ENCODE peak calls at places on chromosomes 2 and 18, in five cellular contexts. M, G, E, B and T are unnamed samples.
A peak's percentile ranks its signal among the peaks of the same experiment; 100 is the strongest.

GRCh38 chr2:3176869-3177255 is 200.8 kb downstream of the EIPR1 start:
- DNase-seq in M (no peak), G (no peak), E (no peak), B (no peak), T (no peak)

GRCh38 chr18:48892146-48892855 is 58.5 kb downstream of the SMAD7 start:
- DNase-seq in M (no peak), G (no peak), E (no peak), B (peak; percentile 62), T (no peak)

GRCh38 chr18:6605115-6605869 is 124.2 kb upstream of the ARHGAP28 start:
- DNase-seq in M (no peak), G (no peak), E (no peak), B (no peak), T (no peak)

GRCh38 chr2:59967691-59968090 is 585.8 kb downstream of the BCL11A start:
- DNase-seq in M (no peak), G (no peak), E (no peak), B (no peak), T (no peak)

GRCh38 chr2:37324536-37324785 is 172 bp downstream of the PRKD3 start:
- DNase-seq in M (no peak), G (no peak), E (no peak), B (no peak), T (no peak)

GRCh38 chr2:210553371-210553770 is 3.0 kb upstream of the CPS1 start:
- DNase-seq in M (no peak), G (peak; percentile 26), E (no peak), B (no peak), T (no peak)

GRCh38 chr2:100976061-100976460 is 26.0 kb upstream of the RPL31 start:
- DNase-seq in M (no peak), G (no peak), E (no peak), B (no peak), T (no peak)

GRCh38 chr2:225660262-225661091 is 261.0 kb downstream of the NYAP2 start:
- DNase-seq in M (peak; percentile 43), G (peak; percentile 23), E (peak; percentile 31), B (peak; percentile 81), T (peak; percentile 40)

GRCh38 chr2:230230087-230230486 is 4.6 kb downstream of the SP140 start:
- DNase-seq in M (no peak), G (peak; percentile 93), E (no peak), B (no peak), T (no peak)

GRCh38 chr2:190881074-190881479 is 456 bp downstream of the GLS start:
- DNase-seq in M (no peak), G (no peak), E (no peak), B (no peak), T (no peak)

GRCh38 chr2:236959036-236959435 is 126.7 kb upstream of the COPS8 start:
- DNase-seq in M (no peak), G (no peak), E (no peak), B (peak; percentile 31), T (no peak)

GRCh38 chr2:881204-881918 is 69.3 kb upstream of the SNTG2 start:
- DNase-seq in M (no peak), G (no peak), E (no peak), B (peak; percentile 45), T (no peak)

GRCh38 chr2:67917332-67918054 is 145.3 kb downstream of the C1D start:
- DNase-seq in M (no peak), G (peak; percentile 75), E (no peak), B (no peak), T (no peak)

GRCh38 chr2:201440182-201440581 is 11.1 kb downstream of the TRAK2 start:
- DNase-seq in M (no peak), G (no peak), E (no peak), B (no peak), T (no peak)

GRCh38 chr2:237747189-237747588 is 51.4 kb upstream of the RBM44 start:
- DNase-seq in M (no peak), G (no peak), E (no peak), B (no peak), T (no peak)

GRCh38 chr2:135150711-135151110 is 98.6 kb downstream of the RAB3GAP1 start:
- DNase-seq in M (no peak), G (no peak), E (no peak), B (no peak), T (no peak)

GRCh38 chr2:224221455-224221913 is 180.4 kb downstream of the FAM124B start:
- DNase-seq in M (no peak), G (peak; percentile 77), E (no peak), B (no peak), T (no peak)

GRCh38 chr2:16948710-16949109 is 283.1 kb upstream of the CYRIA start:
- DNase-seq in M (no peak), G (no peak), E (no peak), B (no peak), T (no peak)

GRCh38 chr2:199055336-199055735 is 402.4 kb downstream of the SATB2 start:
- DNase-seq in M (no peak), G (no peak), E (no peak), B (no peak), T (no peak)

GRCh38 chr2:222479855-222480254 is 55.5 kb downstream of the SGPP2 start:
- DNase-seq in M (no peak), G (no peak), E (no peak), B (no peak), T (no peak)

GRCh38 chr18:64234336-64234735 is 85.4 kb upstream of the LINC00305 start:
- DNase-seq in M (no peak), G (no peak), E (no peak), B (no peak), T (no peak)

GRCh38 chr2:127145255-127145899 is 38.4 kb upstream of the BIN1 start:
- DNase-seq in M (no peak), G (no peak), E (no peak), B (no peak), T (no peak)

GRCh38 chr2:28395334-28396061 is 2.8 kb downstream of the FOSL2 start:
- DNase-seq in M (no peak), G (no peak), E (no peak), B (peak; percentile 86), T (peak; percentile 59)

GRCh38 chr18:35282353-35282752 is 7.7 kb downstream of the ZSCAN30 start:
- DNase-seq in M (no peak), G (peak; percentile 76), E (no peak), B (no peak), T (no peak)

GRCh38 chr2:177547122-177547521 is 154.5 kb downstream of the AGPS start:
- DNase-seq in M (no peak), G (no peak), E (no peak), B (no peak), T (no peak)

GRCh38 chr2:150572961-150573395 is 85.5 kb upstream of the RND3 start:
- DNase-seq in M (no peak), G (no peak), E (no peak), B (no peak), T (no peak)

GRCh38 chr2:241350878-241351639 is 5.0 kb upstream of the FARP2 start:
- DNase-seq in M (no peak), G (no peak), E (no peak), B (no peak), T (no peak)

GRCh38 chr2:19955544-19956422 is 34.1 kb downstream of the WDR35 start:
- DNase-seq in M (peak; percentile 24), G (peak; percentile 42), E (peak; percentile 1), B (no peak), T (peak; percentile 82)

GRCh38 chr18:76821875-76822509 is 365 bp upstream of the ZNF236 start:
- DNase-seq in M (peak; percentile 60), G (no peak), E (peak; percentile 58), B (peak; percentile 80), T (peak; percentile 46)

GRCh38 chr18:63137999-63138448 is 181.5 kb downstream of the BCL2 start:
- DNase-seq in M (peak; percentile 43), G (no peak), E (no peak), B (no peak), T (peak; percentile 91)